ENCODE peak calls at places on chromosomes 12 and 14, in nine cellular contexts. One of them, this sample, is unnamed.

GRCh38 chr14:99742074-99742473 is 51.1 kb upstream of the EML1 start:
- DNase-seq in MCF 10A: no peak
- DNase-seq in fibroblast of villous mesenchyme: no peak
- DNase-seq in Panc1: no peak
- DNase-seq in neural progenitor cell: no peak
- DNase-seq in astrocyte of the spinal cord: no peak
- DNase-seq in mesothelial cell of epicardium: no peak
- DNase-seq in progenitor cell of endocrine pancreas: no peak
- DNase-seq in brain microvascular endothelial cell: no peak
- DNase-seq in this sample: no peak

GRCh38 chr12:108302471-108303311 is 36.4 kb downstream of the CMKLR1 start:
- DNase-seq in MCF 10A: peak; percentile 82
- DNase-seq in fibroblast of villous mesenchyme: peak; percentile 51
- DNase-seq in Panc1: no peak
- DNase-seq in neural progenitor cell: peak; percentile 38
- DNase-seq in astrocyte of the spinal cord: peak; percentile 80
- DNase-seq in mesothelial cell of epicardium: no peak
- DNase-seq in progenitor cell of endocrine pancreas: peak; percentile 63
- DNase-seq in brain microvascular endothelial cell: no peak
- DNase-seq in this sample: no peak

GRCh38 chr12:111037047-111037446 is 116.7 kb upstream of the MYL2 start:
- DNase-seq in MCF 10A: no peak
- DNase-seq in fibroblast of villous mesenchyme: no peak
- DNase-seq in Panc1: no peak
- DNase-seq in neural progenitor cell: no peak
- DNase-seq in astrocyte of the spinal cord: no peak
- DNase-seq in mesothelial cell of epicardium: no peak
- DNase-seq in progenitor cell of endocrine pancreas: no peak
- DNase-seq in brain microvascular endothelial cell: no peak
- DNase-seq in this sample: no peak

GRCh38 chr14:102498678-102499265 is 10.8 kb downstream of the ANKRD9 start:
- DNase-seq in MCF 10A: no peak
- DNase-seq in fibroblast of villous mesenchyme: no peak
- DNase-seq in Panc1: no peak
- DNase-seq in neural progenitor cell: no peak
- DNase-seq in astrocyte of the spinal cord: no peak
- DNase-seq in mesothelial cell of epicardium: no peak
- DNase-seq in progenitor cell of endocrine pancreas: no peak
- DNase-seq in brain microvascular endothelial cell: no peak
- DNase-seq in this sample: no peak

GRCh38 chr12:57226588-57227314 is 2.8 kb upstream of the SHMT2 start:
- DNase-seq in MCF 10A: no peak
- DNase-seq in fibroblast of villous mesenchyme: no peak
- DNase-seq in Panc1: no peak
- DNase-seq in neural progenitor cell: peak; percentile 74
- DNase-seq in astrocyte of the spinal cord: no peak
- DNase-seq in mesothelial cell of epicardium: no peak
- DNase-seq in progenitor cell of endocrine pancreas: no peak
- DNase-seq in brain microvascular endothelial cell: no peak
- DNase-seq in this sample: no peak

GRCh38 chr14:105605501-105606304 is 79.3 kb downstream of the TMEM121 start:
- DNase-seq in MCF 10A: no peak
- DNase-seq in fibroblast of villous mesenchyme: no peak
- DNase-seq in Panc1: no peak
- DNase-seq in neural progenitor cell: no peak
- DNase-seq in astrocyte of the spinal cord: no peak
- DNase-seq in mesothelial cell of epicardium: no peak
- DNase-seq in progenitor cell of endocrine pancreas: no peak
- DNase-seq in brain microvascular endothelial cell: no peak
- DNase-seq in this sample: no peak

GRCh38 chr12:7439579-7440505 is 4.1 kb downstream of the CD163L1 start:
- DNase-seq in MCF 10A: no peak
- DNase-seq in fibroblast of villous mesenchyme: peak; percentile 63
- DNase-seq in Panc1: no peak
- DNase-seq in neural progenitor cell: peak; percentile 79
- DNase-seq in astrocyte of the spinal cord: peak; percentile 69
- DNase-seq in mesothelial cell of epicardium: peak; percentile 27
- DNase-seq in progenitor cell of endocrine pancreas: peak; percentile 83
- DNase-seq in brain microvascular endothelial cell: peak; percentile 57
- DNase-seq in this sample: no peak

GRCh38 chr12:113735146-113735545 is 231.0 kb downstream of the RBM19 start:
- DNase-seq in MCF 10A: no peak
- DNase-seq in fibroblast of villous mesenchyme: no peak
- DNase-seq in Panc1: no peak
- DNase-seq in neural progenitor cell: peak; percentile 58
- DNase-seq in astrocyte of the spinal cord: no peak
- DNase-seq in mesothelial cell of epicardium: no peak
- DNase-seq in progenitor cell of endocrine pancreas: no peak
- DNase-seq in brain microvascular endothelial cell: no peak
- DNase-seq in this sample: no peak

GRCh38 chr14:50941151-50941550 is 3.1 kb downstream of the PYGL start:
- DNase-seq in MCF 10A: no peak
- DNase-seq in fibroblast of villous mesenchyme: no peak
- DNase-seq in Panc1: no peak
- DNase-seq in neural progenitor cell: no peak
- DNase-seq in astrocyte of the spinal cord: peak; percentile 69
- DNase-seq in mesothelial cell of epicardium: no peak
- DNase-seq in progenitor cell of endocrine pancreas: no peak
- DNase-seq in brain microvascular endothelial cell: no peak
- DNase-seq in this sample: no peak

GRCh38 chr14:94598816-94599655 is 13.2 kb upstream of the SERPINA3 start:
- DNase-seq in MCF 10A: peak; percentile 99
- DNase-seq in fibroblast of villous mesenchyme: peak; percentile 88
- DNase-seq in Panc1: no peak
- DNase-seq in neural progenitor cell: peak; percentile 21
- DNase-seq in astrocyte of the spinal cord: peak; percentile 99
- DNase-seq in mesothelial cell of epicardium: no peak
- DNase-seq in progenitor cell of endocrine pancreas: peak; percentile 35
- DNase-seq in brain microvascular endothelial cell: peak; percentile 98
- DNase-seq in this sample: no peak

GRCh38 chr14:24189059-24189375 is 401 bp upstream of the IPO4 start:
- DNase-seq in MCF 10A: no peak
- DNase-seq in fibroblast of villous mesenchyme: no peak
- DNase-seq in Panc1: no peak
- DNase-seq in neural progenitor cell: no peak
- DNase-seq in astrocyte of the spinal cord: no peak
- DNase-seq in mesothelial cell of epicardium: no peak
- DNase-seq in progenitor cell of endocrine pancreas: no peak
- DNase-seq in brain microvascular endothelial cell: no peak
- DNase-seq in this sample: no peak

GRCh38 chr14:103292426-103293374 is 41.3 kb upstream of the EIF5 start:
- DNase-seq in MCF 10A: peak; percentile 73
- DNase-seq in fibroblast of villous mesenchyme: peak; percentile 63
- DNase-seq in Panc1: peak; percentile 55
- DNase-seq in neural progenitor cell: peak; percentile 85
- DNase-seq in astrocyte of the spinal cord: peak; percentile 51
- DNase-seq in mesothelial cell of epicardium: peak; percentile 63
- DNase-seq in progenitor cell of endocrine pancreas: peak; percentile 71
- DNase-seq in brain microvascular endothelial cell: peak; percentile 52
- DNase-seq in this sample: peak; percentile 88

GRCh38 chr12:110107369-110108281 is 16.5 kb upstream of the IFT81 start:
- DNase-seq in MCF 10A: peak; percentile 91
- DNase-seq in fibroblast of villous mesenchyme: peak; percentile 85
- DNase-seq in Panc1: no peak
- DNase-seq in neural progenitor cell: no peak
- DNase-seq in astrocyte of the spinal cord: peak; percentile 93
- DNase-seq in mesothelial cell of epicardium: no peak
- DNase-seq in progenitor cell of endocrine pancreas: no peak
- DNase-seq in brain microvascular endothelial cell: peak; percentile 99
- DNase-seq in this sample: no peak

GRCh38 chr14:54133896-54134295 is 177.3 kb upstream of the BMP4 start:
- DNase-seq in MCF 10A: peak; percentile 73
- DNase-seq in fibroblast of villous mesenchyme: peak; percentile 54
- DNase-seq in Panc1: no peak
- DNase-seq in neural progenitor cell: no peak
- DNase-seq in astrocyte of the spinal cord: no peak
- DNase-seq in mesothelial cell of epicardium: no peak
- DNase-seq in progenitor cell of endocrine pancreas: no peak
- DNase-seq in brain microvascular endothelial cell: peak; percentile 23
- DNase-seq in this sample: no peak

GRCh38 chr12:6452908-6453630 is 1.2 kb downstream of the TAPBPL start:
- DNase-seq in MCF 10A: no peak
- DNase-seq in fibroblast of villous mesenchyme: no peak
- DNase-seq in Panc1: no peak
- DNase-seq in neural progenitor cell: no peak
- DNase-seq in astrocyte of the spinal cord: no peak
- DNase-seq in mesothelial cell of epicardium: no peak
- DNase-seq in progenitor cell of endocrine pancreas: no peak
- DNase-seq in brain microvascular endothelial cell: no peak
- DNase-seq in this sample: no peak

DNA sequence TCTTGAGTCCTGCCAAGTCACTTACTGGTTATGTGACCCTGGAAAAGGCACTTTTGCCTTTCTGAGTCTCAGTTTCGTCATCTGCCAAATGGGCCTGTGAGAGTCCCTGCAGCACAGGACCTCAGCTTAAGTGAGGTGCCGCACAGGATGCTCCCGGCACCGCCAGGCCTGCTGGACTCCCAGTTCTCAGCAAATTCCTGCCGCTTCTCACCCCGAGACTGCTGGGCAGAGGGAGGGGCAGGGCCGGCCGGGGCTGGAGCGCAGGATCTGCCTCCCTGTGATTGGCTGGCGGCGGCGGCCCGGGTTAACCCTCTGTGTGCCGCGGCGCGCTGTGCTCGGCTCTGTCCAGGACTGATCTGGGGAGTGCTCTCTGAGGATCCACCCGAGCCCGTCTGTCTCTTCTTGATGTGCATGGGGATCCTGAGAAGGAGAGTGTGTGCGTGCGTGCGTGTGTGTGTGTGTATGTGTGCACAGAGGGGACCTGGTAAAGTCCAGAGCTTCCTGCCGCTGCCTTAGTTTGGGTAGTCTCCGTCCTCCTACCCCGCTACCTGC is 8.6 kb downstream of the SETD1B start:
- DNase-seq in MCF 10A: peak; percentile 75
- DNase-seq in fibroblast of villous mesenchyme: peak; percentile 84
- DNase-seq in Panc1: no peak
- DNase-seq in neural progenitor cell: peak; percentile 88
- DNase-seq in astrocyte of the spinal cord: peak; percentile 70
- DNase-seq in mesothelial cell of epicardium: no peak
- DNase-seq in progenitor cell of endocrine pancreas: no peak
- DNase-seq in brain microvascular endothelial cell: peak; percentile 56
- DNase-seq in this sample: peak; percentile 66
- TF ChIP-seq CTCF in MCF 10A: no peak
- TF ChIP-seq CTCF in fibroblast of villous mesenchyme: no peak
- TF ChIP-seq CTCF in Panc1: no peak
- TF ChIP-seq CTCF in neural progenitor cell: no peak
- TF ChIP-seq CTCF in astrocyte of the spinal cord: no peak
- TF ChIP-seq CTCF in mesothelial cell of epicardium: peak; percentile 71
- TF ChIP-seq CTCF in progenitor cell of endocrine pancreas: peak; percentile 19
- TF ChIP-seq CTCF in brain microvascular endothelial cell: no peak
- TF ChIP-seq CTCF in this sample: no peak

DNA sequence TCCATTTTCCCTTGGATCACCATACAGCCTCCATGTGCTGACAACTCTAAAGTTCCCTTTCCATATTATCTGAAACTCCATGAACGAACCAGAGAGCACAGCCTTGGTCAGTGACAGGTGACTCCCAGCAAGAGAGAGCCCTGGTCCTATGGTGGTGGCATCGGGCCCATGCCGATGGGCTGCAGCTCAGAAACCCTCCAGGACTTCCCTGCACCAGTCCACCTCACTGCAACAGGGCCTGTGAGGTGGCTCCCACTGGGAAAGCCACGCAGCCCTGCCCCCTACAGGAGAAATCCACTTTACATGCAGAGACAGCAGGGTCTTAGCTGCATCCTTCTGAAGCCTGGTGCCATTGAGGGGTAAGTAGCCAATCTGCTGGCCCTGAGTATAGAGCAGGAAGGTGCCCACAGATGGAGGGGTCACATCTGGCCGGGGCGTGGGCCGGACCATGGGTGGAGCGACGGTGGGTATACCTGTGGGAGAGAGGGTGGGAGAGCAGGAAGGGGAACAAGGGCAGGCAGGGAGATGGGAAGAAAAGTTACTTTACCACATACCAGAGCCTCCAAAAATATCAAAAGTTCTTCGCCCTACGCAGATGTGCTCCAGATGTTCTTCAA is 24.7 kb downstream of the RTRAF start:
- DNase-seq in MCF 10A: no peak
- DNase-seq in fibroblast of villous mesenchyme: no peak
- DNase-seq in Panc1: no peak
- DNase-seq in neural progenitor cell: peak; percentile 33
- DNase-seq in astrocyte of the spinal cord: no peak
- DNase-seq in mesothelial cell of epicardium: no peak
- DNase-seq in progenitor cell of endocrine pancreas: peak; percentile 17
- DNase-seq in brain microvascular endothelial cell: no peak
- DNase-seq in this sample: no peak
- TF ChIP-seq CTCF in MCF 10A: peak; percentile 19
- TF ChIP-seq CTCF in fibroblast of villous mesenchyme: peak; percentile 27
- TF ChIP-seq CTCF in Panc1: peak; percentile 37
- TF ChIP-seq CTCF in neural progenitor cell: peak; percentile 50
- TF ChIP-seq CTCF in astrocyte of the spinal cord: peak; percentile 31
- TF ChIP-seq CTCF in mesothelial cell of epicardium: peak; percentile 13
- TF ChIP-seq CTCF in progenitor cell of endocrine pancreas: peak; percentile 46
- TF ChIP-seq CTCF in brain microvascular endothelial cell: peak; percentile 64
- TF ChIP-seq CTCF in this sample: peak; percentile 35

GRCh38 chr14:32244404-32244803 is 41.3 kb upstream of the RNU6-8 start:
- DNase-seq in MCF 10A: peak; percentile 18
- DNase-seq in fibroblast of villous mesenchyme: peak; percentile 30
- DNase-seq in Panc1: no peak
- DNase-seq in neural progenitor cell: no peak
- DNase-seq in astrocyte of the spinal cord: no peak
- DNase-seq in mesothelial cell of epicardium: no peak
- DNase-seq in progenitor cell of endocrine pancreas: no peak
- DNase-seq in brain microvascular endothelial cell: no peak
- DNase-seq in this sample: no peak
- TF ChIP-seq CTCF in MCF 10A: no peak
- TF ChIP-seq CTCF in fibroblast of villous mesenchyme: peak; percentile 44
- TF ChIP-seq CTCF in Panc1: peak; percentile 3
- TF ChIP-seq CTCF in neural progenitor cell: peak; percentile 12
- TF ChIP-seq CTCF in astrocyte of the spinal cord: peak; percentile 35
- TF ChIP-seq CTCF in mesothelial cell of epicardium: no peak
- TF ChIP-seq CTCF in progenitor cell of endocrine pancreas: no peak
- TF ChIP-seq CTCF in brain microvascular endothelial cell: peak; percentile 46
- TF ChIP-seq CTCF in this sample: peak; percentile 28

DNA sequence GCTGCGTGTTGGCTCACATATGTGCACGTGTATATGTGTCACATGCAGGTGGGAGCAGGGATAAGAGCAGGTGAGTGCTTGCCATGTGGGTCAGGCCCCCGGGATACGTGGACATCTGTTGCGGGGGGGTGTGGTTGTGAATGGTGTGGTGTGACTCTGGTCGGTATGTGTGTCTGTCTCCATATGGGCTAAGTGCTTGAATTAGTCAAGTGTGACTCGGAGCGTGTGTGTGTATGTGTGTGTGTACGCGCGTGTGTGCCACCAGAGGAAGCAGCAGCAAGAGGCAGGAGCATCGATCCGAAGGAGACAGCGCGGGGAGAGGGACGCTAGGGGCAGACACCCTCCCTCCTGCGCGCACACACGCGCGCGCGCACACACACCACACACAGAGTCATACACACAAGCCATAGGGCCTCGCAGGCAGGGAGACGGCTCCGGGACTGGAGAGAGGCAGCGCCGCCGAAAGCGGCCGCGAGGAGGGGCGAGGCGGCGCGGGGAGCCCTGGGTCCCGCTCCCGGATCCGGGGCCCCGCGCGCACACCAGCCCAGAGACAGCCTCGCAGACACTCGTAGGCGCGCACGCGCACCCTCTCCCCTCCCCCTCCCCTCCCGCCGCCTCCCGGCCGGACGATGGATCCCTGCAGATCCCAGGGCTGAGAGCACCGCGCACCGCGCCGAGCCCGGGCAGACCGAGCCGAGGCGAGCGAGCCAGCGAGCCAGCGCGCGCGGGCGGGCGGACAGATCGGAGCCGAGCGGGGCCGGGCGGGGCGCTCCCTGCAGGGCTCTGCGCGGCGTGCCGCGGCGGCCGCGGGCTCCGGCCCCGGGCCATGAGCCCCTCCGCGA is at the start of gene ASIC1:
- DNase-seq in MCF 10A: peak; percentile 49
- DNase-seq in fibroblast of villous mesenchyme: peak; percentile 81
- DNase-seq in Panc1: no peak
- DNase-seq in neural progenitor cell: peak; percentile 88
- DNase-seq in astrocyte of the spinal cord: peak; percentile 56
- DNase-seq in mesothelial cell of epicardium: peak; percentile 47
- DNase-seq in progenitor cell of endocrine pancreas: peak; percentile 67
- DNase-seq in brain microvascular endothelial cell: peak; percentile 56
- DNase-seq in this sample: peak; percentile 57
- TF ChIP-seq CTCF in MCF 10A: no peak
- TF ChIP-seq CTCF in fibroblast of villous mesenchyme: peak; percentile 8
- TF ChIP-seq CTCF in Panc1: no peak
- TF ChIP-seq CTCF in neural progenitor cell: peak; percentile 9
- TF ChIP-seq CTCF in astrocyte of the spinal cord: no peak
- TF ChIP-seq CTCF in mesothelial cell of epicardium: no peak
- TF ChIP-seq CTCF in progenitor cell of endocrine pancreas: peak; percentile 29
- TF ChIP-seq CTCF in brain microvascular endothelial cell: no peak
- TF ChIP-seq CTCF in this sample: no peak

This sample was measured in GM10248.